ENCODE peak calls at places on chromosomes 11 and 22, in five cellular contexts. F, U, I, W and J are unnamed samples.

GRCh38 chr11:72001255-72001654 is 2.5 kb downstream of the IL18BP start:
- DNase-seq in F (no peak), U (no peak), I (no peak), W (no peak), J (no peak)

GRCh38 chr11:93059074-93059957 is 89.9 kb downstream of the MTNR1B start:
- DNase-seq in F (no peak), U (no peak), I (peak; percentile 85), W (no peak), J (no peak)

GRCh38 chr22:47146391-47146790 is 383.9 kb downstream of the TBC1D22A start:
- DNase-seq in F (no peak), U (no peak), I (no peak), W (no peak), J (no peak)

GRCh38 chr11:44071157-44071556 is 5.1 kb downstream of the ACCS start:
- DNase-seq in F (no peak), U (no peak), I (no peak), W (peak; percentile 51), J (no peak)

GRCh38 chr22:46871826-46872225 is 109.4 kb downstream of the TBC1D22A start:
- DNase-seq in F (no peak), U (no peak), I (no peak), W (no peak), J (no peak)

GRCh38 chr22:35727436-35727835 is 9.8 kb downstream of the APOL5 start:
- DNase-seq in F (no peak), U (no peak), I (no peak), W (no peak), J (peak; percentile 65)

GRCh38 chr11:1827095-1827797 is 7.5 kb upstream of the SYT8 start:
- DNase-seq in F (no peak), U (no peak), I (peak; percentile 50), W (no peak), J (no peak)

GRCh38 chr11:18650859-18651557 is 16.9 kb upstream of the SPTY2D1 start:
- DNase-seq in F (peak; percentile 21), U (peak; percentile 66), I (peak; percentile 62), W (peak; percentile 82), J (peak; percentile 83)

GRCh38 chr22:20773793-20774212 is at the start of gene SERPIND1:
- DNase-seq in F (no peak), U (no peak), I (no peak), W (no peak), J (no peak)
- H2BK12ac ChIP-seq in F (no peak within 1 kb of the TSS), U (no peak within 1 kb of the TSS), I (no peak within 1 kb of the TSS), W (no peak within 1 kb of the TSS), J (no peak within 1 kb of the TSS)

GRCh38 chr11:9219572-9219971 is 45.6 kb downstream of the DENND5A start:
- DNase-seq in F (no peak), U (peak; percentile 26), I (peak; percentile 52), W (no peak), J (peak; percentile 38)
- H3K18ac ChIP-seq in F (no peak overlapping the region), U (no peak overlapping the region), I (no peak overlapping the region), W (no peak overlapping the region), J (no peak overlapping the region)

GRCh38 chr22:30197389-30197788 is 49.2 kb downstream of the LIF start:
- DNase-seq in F (no peak), U (no peak), I (no peak), W (peak; percentile 4), J (no peak)
- H2AK5ac ChIP-seq in F (no peak overlapping the region), U (peak overlapping the region; percentile 93), I (peak overlapping the region; percentile 89), W (no peak overlapping the region), J (no peak overlapping the region)

GRCh38 chr11:10855295-10855694 is 2.6 kb downstream of the ZBED5 start:
- DNase-seq in F (no peak), U (no peak), I (no peak), W (no peak), J (no peak)
- H2BK12ac ChIP-seq in F (no peak overlapping the region), U (no peak overlapping the region), I (no peak overlapping the region), W (no peak overlapping the region), J (no peak overlapping the region)

GRCh38 chr22:25449781-25450317 is 114.6 kb upstream of the GRK3 start:
- DNase-seq in F (no peak), U (no peak), I (no peak), W (no peak), J (peak; percentile 2)
- H3K18ac ChIP-seq in F (no peak overlapping the region), U (no peak overlapping the region), I (no peak overlapping the region), W (no peak overlapping the region), J (no peak overlapping the region)

GRCh38 chr22:18731075-18731666 is 119.5 kb upstream of the RIMBP3 start:
- DNase-seq in F (no peak), U (no peak), I (no peak), W (no peak), J (no peak)
- H2AK5ac ChIP-seq in F (no peak overlapping the region), U (no peak overlapping the region), I (no peak overlapping the region), W (no peak overlapping the region), J (no peak overlapping the region)